ENCODE peak calls at places on chromosomes 1 and 21, in seven cellular contexts. One of them, this sample, is unnamed.
A peak's percentile ranks its signal among the peaks of the same experiment; 100 is the strongest.

GRCh38 chr1:39491146-39491921 is at the start of gene BMP8A:
- DNase-seq in HCT116: peak; percentile 36
- DNase-seq in GM12878: no peak
- DNase-seq in K562: peak; percentile 100
- DNase-seq in SK-N-SH: peak; percentile 96
- DNase-seq in HepG2: peak; percentile 32
- DNase-seq in H1: peak; percentile 88
- DNase-seq in this sample: peak; percentile 93

GRCh38 chr1:198564716-198565115 is 24.2 kb upstream of the ATP6V1G3 start:
- DNase-seq in GM12878: no peak
- DNase-seq in K562: no peak
- DNase-seq in SK-N-SH: no peak
- DNase-seq in HCT116: no peak
- DNase-seq in HepG2: no peak
- DNase-seq in H1: no peak
- DNase-seq in this sample: no peak

GRCh38 chr1:8323706-8324105 is 5.8 kb downstream of the SLC45A1 start:
- DNase-seq in GM12878: no peak
- DNase-seq in K562: no peak
- DNase-seq in HCT116: no peak
- DNase-seq in H1: no peak
- DNase-seq in HepG2: no peak
- DNase-seq in SK-N-SH: no peak
- DNase-seq in this sample: no peak

GRCh38 chr21:23633447-23633846 is 1973.8 kb downstream of the MRPL39 start:
- DNase-seq in K562: no peak
- DNase-seq in H1: no peak
- DNase-seq in HepG2: no peak
- DNase-seq in HCT116: no peak
- DNase-seq in GM12878: no peak
- DNase-seq in SK-N-SH: no peak
- DNase-seq in this sample: no peak

GRCh38 chr1:1398677-1399186 is 403 bp downstream of the CCNL2 start:
- DNase-seq in H1: no peak
- DNase-seq in HepG2: no peak
- DNase-seq in GM12878: no peak
- DNase-seq in HCT116: no peak
- DNase-seq in SK-N-SH: peak; percentile 65
- DNase-seq in K562: peak; percentile 73
- DNase-seq in this sample: no peak

GRCh38 chr1:41315482-41315823 is 45.8 kb upstream of the FOXO6 start:
- DNase-seq in GM12878: no peak
- DNase-seq in HCT116: no peak
- DNase-seq in H1: peak; percentile 13
- DNase-seq in SK-N-SH: no peak
- DNase-seq in HepG2: no peak
- DNase-seq in K562: no peak
- DNase-seq in this sample: no peak

GRCh38 chr1:151056574-151056973 is 2.8 kb downstream of the CDC42SE1 start:
- DNase-seq in HCT116: no peak
- DNase-seq in SK-N-SH: no peak
- DNase-seq in H1: no peak
- DNase-seq in GM12878: no peak
- DNase-seq in HepG2: no peak
- DNase-seq in K562: no peak
- DNase-seq in this sample: peak; percentile 37

GRCh38 chr1:20470174-20470573 is 15.8 kb downstream of the CAMK2N1 start:
- DNase-seq in K562: no peak
- DNase-seq in HepG2: no peak
- DNase-seq in H1: no peak
- DNase-seq in HCT116: no peak
- DNase-seq in GM12878: no peak
- DNase-seq in SK-N-SH: peak; percentile 68
- DNase-seq in this sample: no peak

GRCh38 chr1:82517586-82517985 is 716.9 kb downstream of the ADGRL2 start:
- DNase-seq in SK-N-SH: no peak
- DNase-seq in H1: no peak
- DNase-seq in K562: no peak
- DNase-seq in HCT116: no peak
- DNase-seq in HepG2: no peak
- DNase-seq in GM12878: no peak
- DNase-seq in this sample: no peak

GRCh38 chr1:108610073-108610472 is 50.2 kb downstream of the EEIG2 start:
- DNase-seq in HCT116: no peak
- DNase-seq in GM12878: no peak
- DNase-seq in HepG2: no peak
- DNase-seq in H1: no peak
- DNase-seq in SK-N-SH: no peak
- DNase-seq in K562: no peak
- DNase-seq in this sample: no peak

GRCh38 chr1:114723915-114724314 is 7.3 kb upstream of the NRAS start:
- DNase-seq in SK-N-SH: no peak
- DNase-seq in GM12878: no peak
- DNase-seq in K562: no peak
- DNase-seq in HCT116: no peak
- DNase-seq in H1: no peak
- DNase-seq in HepG2: no peak
- DNase-seq in this sample: no peak

GRCh38 chr1:24279590-24280232 is 39.4 kb upstream of the GRHL3 start:
- DNase-seq in HCT116: no peak
- DNase-seq in K562: no peak
- DNase-seq in GM12878: no peak
- DNase-seq in H1: no peak
- DNase-seq in HepG2: no peak
- DNase-seq in SK-N-SH: no peak
- DNase-seq in this sample: no peak

GRCh38 chr1:107935396-107936064 is 29.4 kb downstream of the VAV3 start:
- DNase-seq in SK-N-SH: no peak
- DNase-seq in HepG2: no peak
- DNase-seq in HCT116: no peak
- DNase-seq in H1: no peak
- DNase-seq in GM12878: peak; percentile 92
- DNase-seq in K562: no peak
- DNase-seq in this sample: no peak

GRCh38 chr1:157390646-157391045 is 161.7 kb downstream of the FCRL5 start:
- DNase-seq in HepG2: no peak
- DNase-seq in H1: no peak
- DNase-seq in SK-N-SH: no peak
- DNase-seq in GM12878: no peak
- DNase-seq in HCT116: no peak
- DNase-seq in K562: no peak
- DNase-seq in this sample: no peak

GRCh38 chr1:170978371-170978900 is 43.1 kb downstream of the MROH9 start:
- DNase-seq in H1: no peak
- DNase-seq in HCT116: no peak
- DNase-seq in GM12878: no peak
- DNase-seq in K562: no peak
- DNase-seq in SK-N-SH: no peak
- DNase-seq in HepG2: no peak
- DNase-seq in this sample: no peak

GRCh38 chr21:41235214-41235613 is 67.3 kb downstream of the BACE2 start:
- DNase-seq in GM12878: no peak
- DNase-seq in K562: no peak
- DNase-seq in HCT116: no peak
- DNase-seq in HepG2: no peak
- DNase-seq in SK-N-SH: no peak
- DNase-seq in H1: no peak
- DNase-seq in this sample: no peak

GRCh38 chr1:160374701-160375443 is 8.0 kb downstream of the NHLH1 start:
- DNase-seq in HepG2: no peak
- DNase-seq in K562: no peak
- DNase-seq in SK-N-SH: no peak
- DNase-seq in HCT116: no peak
- DNase-seq in H1: no peak
- DNase-seq in GM12878: no peak
- DNase-seq in this sample: no peak

GRCh38 chr1:160374291-160374690 is 7.4 kb downstream of the NHLH1 start:
- DNase-seq in K562: no peak
- DNase-seq in H1: no peak
- DNase-seq in GM12878: no peak
- DNase-seq in SK-N-SH: no peak
- DNase-seq in HCT116: no peak
- DNase-seq in HepG2: no peak
- DNase-seq in this sample: no peak

GRCh38 chr1:160376525-160377131 is 9.8 kb downstream of the NHLH1 start:
- DNase-seq in SK-N-SH: peak; percentile 79
- DNase-seq in H1: no peak
- DNase-seq in HepG2: peak; percentile 58
- DNase-seq in GM12878: peak; percentile 36
- DNase-seq in HCT116: peak; percentile 61
- DNase-seq in K562: peak; percentile 72
- DNase-seq in this sample: peak; percentile 58

GRCh38 chr1:160377585-160378206 is 10.8 kb downstream of the NHLH1 start:
- DNase-seq in HCT116: no peak
- DNase-seq in K562: no peak
- DNase-seq in GM12878: no peak
- DNase-seq in H1: no peak
- DNase-seq in SK-N-SH: no peak
- DNase-seq in HepG2: no peak
- DNase-seq in this sample: no peak

GRCh38 chr1:160375788-160376524 is 9.1 kb downstream of the NHLH1 start:
- DNase-seq in GM12878: no peak
- DNase-seq in HepG2: peak; percentile 16
- DNase-seq in HCT116: no peak
- DNase-seq in SK-N-SH: no peak
- DNase-seq in H1: no peak
- DNase-seq in K562: peak; percentile 39
- DNase-seq in this sample: no peak
- TF ChIP-seq JUND in GM12878: no peak
- TF ChIP-seq JUND in HepG2: no peak
- TF ChIP-seq JUND in HCT116: no peak
- TF ChIP-seq JUND in SK-N-SH: no peak
- TF ChIP-seq JUND in H1: peak; percentile 46
- TF ChIP-seq JUND in K562: peak; percentile 65
- TF ChIP-seq JUND in this sample: no peak

GRCh38 chr1:193755441-193755840 is 569.0 kb upstream of the B3GALT2 start:
- DNase-seq in HepG2: no peak
- DNase-seq in GM12878: no peak
- DNase-seq in SK-N-SH: no peak
- DNase-seq in HCT116: no peak
- DNase-seq in H1: no peak
- DNase-seq in K562: no peak
- DNase-seq in this sample: no peak

GRCh38 chr1:193754732-193755427 is 568.5 kb upstream of the B3GALT2 start:
- DNase-seq in H1: no peak
- DNase-seq in K562: peak; percentile 8
- DNase-seq in SK-N-SH: no peak
- DNase-seq in HepG2: no peak
- DNase-seq in HCT116: peak; percentile 2
- DNase-seq in GM12878: no peak
- DNase-seq in this sample: no peak

GRCh38 chr1:193747579-193747978 is 561.2 kb upstream of the B3GALT2 start:
- DNase-seq in HCT116: no peak
- DNase-seq in HepG2: no peak
- DNase-seq in H1: no peak
- DNase-seq in K562: no peak
- DNase-seq in GM12878: no peak
- DNase-seq in SK-N-SH: no peak
- DNase-seq in this sample: no peak

GRCh38 chr1:193753038-193753756 is 566.8 kb upstream of the B3GALT2 start:
- DNase-seq in HepG2: no peak
- DNase-seq in SK-N-SH: no peak
- DNase-seq in GM12878: no peak
- DNase-seq in K562: no peak
- DNase-seq in HCT116: no peak
- DNase-seq in H1: no peak
- DNase-seq in this sample: peak; percentile 30

DNA sequence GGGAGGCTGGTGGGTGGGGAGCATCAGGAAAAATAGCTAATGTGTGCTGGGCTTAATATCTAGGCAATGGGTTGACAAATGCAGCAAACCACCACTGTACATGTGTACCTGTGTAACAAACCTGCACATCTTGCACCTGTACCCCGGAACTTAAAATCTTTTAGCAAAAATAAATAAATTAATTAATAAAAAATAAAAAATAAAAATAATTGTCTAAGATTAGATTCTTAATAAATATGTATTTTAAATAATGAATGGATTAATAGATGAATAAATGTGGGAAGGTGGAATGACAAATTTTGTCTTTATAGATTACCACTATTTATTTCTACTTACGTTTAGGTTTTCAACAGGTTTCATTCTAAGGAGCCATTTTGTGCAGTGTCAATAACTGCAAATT is 563.5 kb upstream of the B3GALT2 start:
- DNase-seq in GM12878: no peak
- DNase-seq in K562: no peak
- DNase-seq in HepG2: no peak
- DNase-seq in HCT116: no peak
- DNase-seq in SK-N-SH: no peak
- DNase-seq in H1: no peak
- DNase-seq in this sample: no peak
- TF ChIP-seq JUND in GM12878: no peak
- TF ChIP-seq JUND in K562: no peak
- TF ChIP-seq JUND in HepG2: no peak
- TF ChIP-seq JUND in HCT116: no peak
- TF ChIP-seq JUND in SK-N-SH: no peak
- TF ChIP-seq JUND in H1: no peak
- TF ChIP-seq JUND in this sample: no peak

GRCh38 chr1:87902830-87903614 is 574.3 kb downstream of the LMO4 start:
- DNase-seq in SK-N-SH: no peak
- DNase-seq in H1: no peak
- DNase-seq in HepG2: no peak
- DNase-seq in K562: no peak
- DNase-seq in HCT116: no peak
- DNase-seq in GM12878: no peak
- DNase-seq in this sample: no peak
- TF ChIP-seq JUND in SK-N-SH: peak; percentile 11
- TF ChIP-seq JUND in H1: no peak
- TF ChIP-seq JUND in HepG2: no peak
- TF ChIP-seq JUND in K562: no peak
- TF ChIP-seq JUND in HCT116: no peak
- TF ChIP-seq JUND in GM12878: no peak
- TF ChIP-seq JUND in this sample: no peak

GRCh38 chr1:191343816-191344215 is 814.4 kb upstream of the RGS18 start:
- DNase-seq in HCT116: no peak
- DNase-seq in GM12878: no peak
- DNase-seq in K562: no peak
- DNase-seq in H1: no peak
- DNase-seq in SK-N-SH: no peak
- DNase-seq in HepG2: no peak
- DNase-seq in this sample: no peak
- TF ChIP-seq JUND in HCT116: no peak
- TF ChIP-seq JUND in GM12878: no peak
- TF ChIP-seq JUND in K562: no peak
- TF ChIP-seq JUND in H1: no peak
- TF ChIP-seq JUND in SK-N-SH: no peak
- TF ChIP-seq JUND in HepG2: no peak
- TF ChIP-seq JUND in this sample: no peak

DNA sequence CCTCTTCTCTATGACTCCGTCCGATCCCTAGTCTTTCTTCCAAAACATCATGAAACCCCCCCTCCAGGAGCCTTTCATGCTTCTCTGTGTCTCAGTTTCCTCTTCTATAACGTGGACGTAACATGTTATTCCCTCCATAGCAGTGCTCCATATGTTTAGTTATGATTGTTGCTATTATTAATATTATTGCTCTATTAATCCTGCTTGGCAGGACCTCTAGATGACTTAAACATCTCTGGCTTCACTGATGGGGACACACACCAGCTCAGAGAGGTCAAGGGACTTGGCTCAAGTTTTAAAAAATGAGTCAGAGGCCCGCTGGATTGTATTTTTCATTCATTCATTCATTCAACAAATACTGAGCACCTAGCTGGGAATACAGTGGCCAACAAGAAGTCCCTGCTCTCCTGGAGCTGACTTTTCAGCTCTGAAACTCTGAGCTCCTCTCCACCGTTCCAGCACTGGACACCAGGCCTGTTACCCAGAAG is 404 bp upstream of the CPLANE2 start:
- DNase-seq in GM12878: no peak
- DNase-seq in K562: no peak
- DNase-seq in HepG2: no peak
- DNase-seq in SK-N-SH: no peak
- DNase-seq in HCT116: no peak
- DNase-seq in H1: no peak
- DNase-seq in this sample: no peak
- TF ChIP-seq JUND in GM12878: no peak
- TF ChIP-seq JUND in K562: no peak
- TF ChIP-seq JUND in HepG2: no peak
- TF ChIP-seq JUND in SK-N-SH: no peak
- TF ChIP-seq JUND in HCT116: no peak
- TF ChIP-seq JUND in H1: no peak
- TF ChIP-seq JUND in this sample: no peak